ENCODE peak calls at places on chromosomes 16 and 17, in five cellular contexts. G is NT2/D1; S is aorta; H is naive thymus-derived CD4-positive, alpha-beta T cell; M is CD8-positive, alpha-beta T cell. K is an unnamed sample.

GRCh38 chr16:3879258-3879886 is 1.1 kb downstream of the CREBBP start:
- DNase-seq in M (no peak), S (peak; percentile 58), H (peak; percentile 16), G (no peak), K (no peak)

GRCh38 chr16:14510939-14511797 is 118.9 kb downstream of the PARN start:
- DNase-seq in M (no peak), S (no peak), G (no peak), H (no peak), K (no peak)

GRCh38 chr17:73028311-73028755 is 64.2 kb downstream of the SLC39A11 start:
- DNase-seq in G (no peak), M (no peak), H (no peak), S (no peak), K (peak; percentile 36)

GRCh38 chr16:920722-921121 is 50.1 kb downstream of the LMF1 start:
- DNase-seq in H (no peak), G (no peak), M (no peak), S (peak; percentile 51), K (no peak)

GRCh38 chr16:57918994-57919393 is 51.9 kb downstream of the CNGB1 start:
- DNase-seq in M (no peak), H (no peak), S (no peak), G (no peak), K (no peak)

GRCh38 chr17:32136856-32137255 is 5.4 kb upstream of the RHOT1 start:
- DNase-seq in H (no peak), S (no peak), G (no peak), M (no peak), K (no peak)

GRCh38 chr17:1936766-1937165 is 88.4 kb downstream of the RTN4RL1 start:
- DNase-seq in S (no peak), G (no peak), M (no peak), H (no peak), K (no peak)

GRCh38 chr16:75029854-75030253 is 31.0 kb downstream of the ZNRF1 start:
- DNase-seq in S (no peak), M (no peak), G (no peak), H (no peak), K (peak; percentile 17)

GRCh38 chr16:888901-889570 is 81.7 kb downstream of the LMF1 start:
- DNase-seq in S (peak; percentile 40), M (no peak), H (no peak), G (no peak), K (no peak)

GRCh38 chr16:30958164-30959083 is 870 bp downstream of the SETD1A start:
- DNase-seq in S (peak; percentile 49), H (no peak), M (no peak), G (no peak), K (peak; percentile 70)

GRCh38 chr16:66359012-66359411 is 7.5 kb upstream of the CDH5 start:
- DNase-seq in S (no peak), G (no peak), M (no peak), H (no peak), K (peak; percentile 86)

GRCh38 chr16:64412578-64413280 is 709.1 kb downstream of the CDH11 start:
- DNase-seq in G (no peak), M (no peak), H (no peak), S (peak; percentile 40), K (peak; percentile 52)

GRCh38 chr17:78680436-78680835 is 101.6 kb downstream of the CYTH1 start:
- DNase-seq in S (no peak), H (no peak), M (no peak), G (no peak), K (no peak)

GRCh38 chr17:64497565-64498035 is 746 bp upstream of the POLG2 start:
- DNase-seq in H (no peak), M (no peak), S (no peak), G (no peak), K (no peak)

GRCh38 chr17:75773121-75773807 is 8.3 kb upstream of the GALK1 start:
- DNase-seq in G (no peak), S (no peak), M (no peak), H (no peak), K (no peak)

GRCh38 chr17:50200447-50201225 is 795 bp downstream of the COL1A1 start:
- DNase-seq in H (peak; percentile 82), G (peak; percentile 78), M (peak; percentile 66), S (peak; percentile 94), K (peak; percentile 95)

GRCh38 chr17:57107498-57108101 is 22.6 kb downstream of the AKAP1 start:
- DNase-seq in H (no peak), G (no peak), M (no peak), S (peak; percentile 34), K (peak; percentile 61)

GRCh38 chr17:66833201-66833600 is 1.7 kb upstream of the CACNG5 start:
- DNase-seq in S (no peak), H (no peak), M (no peak), G (no peak), K (no peak)
- H3K27me3 ChIP-seq in S (no peaks in the 10 kb centered on the region), H (no peaks in the 10 kb centered on the region), M (peaks cover 4% of the 10 kb centered on the region), G (peaks cover 67% of the 10 kb centered on the region), K (peaks cover 36% of the 10 kb centered on the region)

DNA sequence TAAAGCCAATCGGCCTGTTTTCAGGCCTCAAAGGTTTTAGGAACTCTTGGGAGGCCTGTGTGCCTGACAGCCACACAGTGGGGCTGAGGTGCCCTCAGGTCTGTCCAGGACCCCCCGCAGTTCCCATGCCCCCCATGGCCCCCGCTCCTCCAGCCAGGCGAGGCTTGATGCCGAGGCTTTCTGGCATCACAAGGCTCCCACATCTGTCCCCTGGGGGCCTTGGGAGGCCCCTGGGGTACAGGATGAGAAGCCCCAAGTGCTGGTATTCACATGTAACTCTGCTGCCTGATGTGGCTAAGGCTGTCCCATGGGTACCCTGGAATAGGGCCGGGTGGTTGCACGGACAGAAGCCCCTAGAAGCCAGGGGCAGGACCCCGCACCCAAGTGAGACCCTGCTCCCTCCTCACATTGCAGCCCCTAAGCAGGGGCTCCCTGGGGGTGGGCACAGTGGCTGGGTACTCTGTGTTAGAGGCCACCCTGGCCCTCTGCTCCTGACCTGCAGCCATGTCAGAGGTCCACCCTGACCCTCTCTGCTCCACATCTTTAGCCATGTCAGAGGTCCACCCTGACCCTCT is 2.3 kb downstream of the CBFA2T3 start:
- DNase-seq in G (no peak), M (no peak), S (no peak), H (no peak), K (no peak)
- H3K4me3 ChIP-seq in G (no peak overlapping the region), M (no peak overlapping the region), S (no peak overlapping the region), H (no peak overlapping the region), K (no peak overlapping the region)

GRCh38 chr17:74608511-74608910 is 15.0 kb downstream of the CD300E start:
- DNase-seq in H (no peak), S (no peak), G (no peak), M (no peak), K (no peak)

GRCh38 chr17:74606050-74606449 is 14.0 kb upstream of the CD300LD start:
- DNase-seq in S (no peak), M (no peak), H (no peak), G (no peak), K (no peak)

GRCh38 chr17:74612046-74612445 is 11.5 kb downstream of the CD300E start:
- DNase-seq in S (no peak), M (no peak), H (no peak), G (no peak), K (no peak)

GRCh38 chr17:74607219-74607618 is 15.1 kb upstream of the CD300LD start:
- DNase-seq in S (no peak), H (no peak), M (no peak), G (no peak), K (no peak)

DNA sequence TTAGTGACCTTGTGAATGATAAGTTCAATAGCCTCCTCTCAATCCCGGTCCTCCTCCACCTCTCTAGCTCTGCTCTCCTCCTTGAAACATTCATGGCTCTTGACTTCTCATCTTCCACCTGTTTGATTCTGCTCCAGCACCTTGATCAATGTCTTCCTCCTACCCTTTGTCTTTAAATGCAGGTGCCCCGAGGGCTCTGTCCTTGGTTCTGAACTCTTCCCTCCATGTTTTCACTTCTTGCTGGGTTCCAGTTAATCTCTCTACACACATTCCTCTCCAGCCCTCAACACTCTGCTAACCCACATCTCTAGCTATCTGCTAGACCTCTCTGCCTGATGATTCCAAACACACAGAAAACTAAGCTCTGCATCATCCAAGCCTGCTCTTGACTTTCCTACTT is 13.4 kb downstream of the CD300E start:
- DNase-seq in S (no peak), H (no peak), M (no peak), G (peak; percentile 5), K (no peak)
- H3K27me3 ChIP-seq in S (no peaks in the 10 kb centered on the region), H (no peaks in the 10 kb centered on the region), M (peaks cover 6% of the 10 kb centered on the region), G (peaks cover 74% of the 10 kb centered on the region), K (peaks cover 15% of the 10 kb centered on the region)

DNA sequence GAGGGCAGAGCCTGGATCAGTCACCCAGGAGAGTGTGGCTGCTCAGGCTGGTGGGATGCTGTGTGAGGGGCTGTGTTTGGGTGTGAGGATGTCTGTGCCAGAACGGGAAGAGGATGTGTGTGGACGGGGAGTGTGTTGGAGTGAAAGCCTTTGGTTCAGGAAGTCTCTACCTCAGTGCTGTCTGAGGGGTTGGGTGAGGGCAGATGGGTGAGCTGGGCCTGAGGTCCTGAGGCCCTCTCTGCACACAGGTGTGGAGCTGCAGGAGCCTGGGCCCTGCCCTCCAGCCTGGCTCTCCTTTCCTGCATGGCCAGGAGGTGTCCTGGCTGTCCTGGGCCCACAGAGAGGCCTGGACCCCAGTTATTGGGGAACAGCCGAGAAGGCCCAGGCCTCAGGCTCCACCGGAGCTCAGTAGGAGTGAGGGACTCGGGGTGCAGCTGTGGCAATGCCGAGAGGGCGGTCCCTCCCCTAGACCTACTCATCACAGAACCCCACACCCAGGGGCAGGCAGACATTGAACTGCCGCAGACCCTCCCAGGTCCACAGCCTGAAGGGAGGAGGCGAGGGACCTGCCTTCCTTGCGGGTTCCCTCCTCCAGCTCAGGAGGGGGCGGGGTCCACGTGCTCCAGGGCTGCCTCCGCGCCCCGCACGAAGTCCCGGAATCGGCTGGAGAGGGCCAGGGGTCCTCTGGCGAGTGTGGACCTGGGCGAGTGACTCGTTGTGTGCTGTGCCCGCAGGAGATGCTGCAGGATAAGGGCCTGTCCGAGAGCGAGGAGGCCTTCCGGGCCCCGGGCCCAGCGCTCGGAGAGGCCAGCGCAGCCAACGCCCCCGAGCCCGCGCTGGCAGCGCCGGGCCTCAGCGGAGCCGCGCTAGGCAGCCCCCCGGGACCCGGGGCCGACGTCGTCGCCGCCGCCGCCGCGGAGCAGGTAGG is 3.8 kb downstream of the TBX4 start:
- DNase-seq in S (no peak), G (no peak), M (no peak), H (no peak), K (no peak)
- H3K4me3 ChIP-seq in S (no peak overlapping the region), G (no peak overlapping the region), M (no peak overlapping the region), H (no peak overlapping the region), K (no peak overlapping the region)

DNA sequence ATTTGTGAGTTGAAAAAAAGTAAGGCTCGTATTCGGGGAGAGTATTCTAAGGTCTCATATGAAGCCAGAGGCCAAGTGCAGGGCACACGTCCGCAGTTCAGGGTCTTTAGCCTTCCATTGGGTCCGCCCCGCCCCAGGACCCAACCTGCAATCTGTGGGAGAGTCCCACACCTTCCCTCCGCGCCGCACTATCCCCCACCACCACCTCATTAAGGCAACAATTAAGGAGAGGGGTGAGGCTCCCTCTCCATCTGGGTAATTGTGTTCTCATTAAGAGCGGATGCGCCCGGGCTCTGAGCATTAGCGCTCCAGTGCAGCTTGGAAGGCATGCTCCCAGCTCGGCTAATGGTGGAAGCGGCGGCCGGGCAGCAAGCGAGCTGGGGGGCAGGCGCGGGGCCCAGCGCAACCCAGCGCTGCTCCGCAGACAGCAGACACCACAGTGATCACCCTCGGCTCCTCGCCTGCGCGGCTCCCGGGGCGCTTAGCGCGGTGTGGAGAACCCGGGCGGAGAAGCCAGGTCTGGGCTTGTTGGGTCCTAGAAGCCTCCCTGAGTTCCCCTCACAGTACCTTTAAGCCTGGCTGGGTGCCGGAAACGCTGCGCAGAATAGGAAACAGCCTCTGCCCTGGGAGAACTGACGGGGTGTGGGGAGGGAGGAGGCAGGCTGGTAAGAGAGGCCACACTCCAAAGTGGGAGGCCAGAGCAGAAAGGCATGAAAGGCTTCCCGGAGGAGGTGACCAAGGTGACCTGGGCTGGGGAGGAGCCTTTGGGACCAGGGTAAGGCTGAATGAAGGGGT is 6.5 kb downstream of the CBLN1 start:
- DNase-seq in G (no peak), S (no peak), H (no peak), M (no peak), K (no peak)
- H3K27me3 ChIP-seq in G (peaks cover 65% of the 10 kb centered on the region), S (no peaks in the 10 kb centered on the region), H (no peaks in the 10 kb centered on the region), M (peaks cover 10% of the 10 kb centered on the region), K (peaks cover under 1% of the 10 kb centered on the region)

K was measured in MG63.